ENCODE peak calls at places on chromosomes 11 and 22, in five cellular contexts. W is EH; L is NCI-H1417; O is WTC11; J is stimulated activated CD4-positive, alpha-beta T cell treated with anti-CD3 and anti-CD28 coated beads, TNF-alpha, amount 100 ng/mL, for 1 hour. T is an unnamed sample.

GRCh38 chr22:37545703-37546435 is 14.4 kb upstream of the CDC42EP1 start:
- DNase-seq in W (peak), L (no peak), O (peak), J (no peak), T (no peak)

GRCh38 chr11:90407350-90407749 is 184.5 kb upstream of the CHORDC1 start:
- DNase-seq in W (no peak), L (no peak), O (no peak), J (no peak), T (no peak)

GRCh38 chr11:102347526-102348331 is 715 bp downstream of the BIRC2 start:
- DNase-seq in W (peak), L (peak), O (no peak), J (no peak), T (peak)

GRCh38 chr22:27278986-27279385 is 522.6 kb downstream of the MN1 start:
- DNase-seq in W (peak), L (no peak), O (no peak), J (no peak), T (no peak)

GRCh38 chr11:9821008-9821752 is 157.3 kb downstream of the SWAP70 start:
- DNase-seq in W (peak), L (no peak), O (no peak), J (no peak), T (no peak)

GRCh38 chr11:114135737-114136151 is 76.2 kb downstream of the ZBTB16 start:
- DNase-seq in W (peak), L (no peak), O (no peak), J (no peak), T (peak)

GRCh38 chr22:39178206-39179111 is 26.0 kb upstream of the CBX7 start:
- DNase-seq in W (peak), L (no peak), O (no peak), J (no peak), T (no peak)

GRCh38 chr11:109785714-109786113 is 307.5 kb upstream of the ZC3H12C start:
- DNase-seq in W (peak), L (no peak), O (no peak), J (no peak), T (no peak)

GRCh38 chr22:42641801-42642413 is 1.5 kb upstream of the ATP5MGL start:
- DNase-seq in W (no peak), L (no peak), O (no peak), J (no peak), T (no peak)

GRCh38 chr22:41000040-41000565 is 48.9 kb downstream of the RBX1 start:
- DNase-seq in W (no peak), L (no peak), O (no peak), J (no peak), T (no peak)

GRCh38 chr11:9726313-9727022 is 62.6 kb downstream of the SWAP70 start:
- DNase-seq in W (peak), L (no peak), O (no peak), J (no peak), T (peak)

GRCh38 chr11:5992604-5993251 is 5.9 kb upstream of the OR52L1 start:
- DNase-seq in W (peak), L (no peak), O (no peak), J (no peak), T (no peak)

GRCh38 chr22:40509401-40510134 is 127.0 kb downstream of the MRTFA start:
- DNase-seq in W (peak), L (no peak), O (no peak), J (no peak), T (peak)

GRCh38 chr11:118812485-118812884 is 21.5 kb upstream of the DDX6 start:
- DNase-seq in W (no peak), L (no peak), O (no peak), J (no peak), T (no peak)

T was measured in GDM1.